ENCODE peak calls at places on chromosomes 5 and 9, in six cellular contexts. O, U, W, N, P and H are unnamed samples.
A peak's percentile ranks its signal among the peaks of the same experiment; 100 is the strongest.

GRCh38 chr9:123928471-123929176 is 1.3 kb downstream of the DENND1A start:
- DNase-seq in O (peak; percentile 41), N (peak; percentile 70), U (no peak), P (no peak), W (no peak), H (no peak)

GRCh38 chr9:101184813-101185278 is 156.3 kb downstream of the PLPPR1 start:
- DNase-seq in U (no peak), O (no peak), N (no peak), P (no peak), W (no peak), H (no peak)

GRCh38 chr9:5326893-5327548 is 12.7 kb downstream of the RLN1 start:
- DNase-seq in N (peak; percentile 43), U (peak; percentile 92), O (peak; percentile 2), P (peak; percentile 64), W (peak; percentile 87), H (peak; percentile 33)

GRCh38 chr9:126386088-126386487 is 59.5 kb downstream of the MVB12B start:
- DNase-seq in W (peak; percentile 62), N (no peak), U (peak; percentile 46), P (no peak), O (no peak), H (no peak)

GRCh38 chr5:77627869-77628674 is 10.4 kb downstream of the OTP start:
- DNase-seq in N (no peak), W (peak; percentile 62), O (no peak), U (peak; percentile 77), P (peak; percentile 80), H (no peak)

GRCh38 chr9:131105952-131106351 is 9.6 kb downstream of the AIF1L start:
- DNase-seq in O (no peak), P (no peak), N (no peak), U (no peak), W (no peak), H (no peak)

GRCh38 chr9:14768561-14769234 is 46.2 kb upstream of the CER1 start:
- DNase-seq in W (peak; percentile 75), N (peak; percentile 56), U (no peak), O (peak; percentile 51), P (no peak), H (peak; percentile 63)

GRCh38 chr9:31740705-31741104 is 643.7 kb upstream of the ACO1 start:
- DNase-seq in P (no peak), W (no peak), N (no peak), O (no peak), U (no peak), H (no peak)

GRCh38 chr9:117156771-117157535 is 257.9 kb downstream of the ASTN2 start:
- DNase-seq in P (no peak), U (no peak), W (no peak), N (no peak), O (no peak), H (no peak)

GRCh38 chr5:175465282-175465681 is 13.1 kb upstream of the SFXN1 start:
- DNase-seq in U (no peak), O (no peak), N (no peak), P (no peak), W (no peak), H (no peak)

GRCh38 chr5:96172436-96172835 is 210.8 kb upstream of the ELL2 start:
- DNase-seq in U (no peak), P (no peak), O (peak; percentile 89), N (peak; percentile 10), W (no peak), H (no peak)

GRCh38 chr9:129336601-129337286 is 158.7 kb upstream of the IER5L start:
- DNase-seq in O (peak; percentile 55), N (peak; percentile 70), U (peak; percentile 62), P (peak; percentile 67), W (peak; percentile 75), H (no peak)

GRCh38 chr5:73327908-73328455 is 120.6 kb downstream of the FOXD1 start:
- DNase-seq in P (no peak), U (no peak), N (peak; percentile 33), W (peak; percentile 40), O (peak; percentile 59), H (no peak)

GRCh38 chr5:29122306-29122705 is 2071.2 kb upstream of the CDH6 start:
- DNase-seq in O (no peak), N (no peak), P (no peak), W (no peak), U (no peak), H (no peak)

GRCh38 chr9:73643379-73644013 is 491.8 kb downstream of the ANXA1 start:
- DNase-seq in N (peak; percentile 39), U (no peak), W (peak; percentile 28), O (no peak), P (no peak), H (no peak)

GRCh38 chr9:82938426-82938825 is 124.5 kb downstream of the RASEF start:
- DNase-seq in W (no peak), P (no peak), O (no peak), N (no peak), U (no peak), H (no peak)

GRCh38 chr5:134606726-134607125 is 25.9 kb downstream of the SAR1B start:
- DNase-seq in N (no peak), P (no peak), U (no peak), O (no peak), W (no peak), H (no peak)

GRCh38 chr9:96726946-96727345 is 50.9 kb downstream of the ZNF510 start:
- DNase-seq in N (no peak), O (no peak), U (no peak), P (no peak), W (no peak), H (no peak)

GRCh38 chr5:15463231-15463630 is 36.7 kb upstream of the FBXL7 start:
- DNase-seq in W (peak; percentile 57), U (no peak), N (peak; percentile 32), P (peak; percentile 52), O (peak; percentile 33), H (peak; percentile 1)

GRCh38 chr5:151480859-151481258 is 33.5 kb downstream of the SLC36A1 start:
- DNase-seq in N (peak; percentile 59), P (no peak), U (no peak), W (peak; percentile 65), O (peak; percentile 85), H (no peak)

GRCh38 chr5:126959188-126959587 is 71.2 kb downstream of the MARCHF3 start:
- DNase-seq in N (no peak), O (no peak), U (no peak), P (no peak), W (no peak), H (no peak)

GRCh38 chr9:93595461-93595860 is 19.1 kb downstream of the PHF2 start:
- DNase-seq in O (no peak), P (no peak), W (no peak), N (no peak), U (no peak), H (no peak)

GRCh38 chr9:104743377-104743985 is 4.0 kb upstream of the NIPSNAP3A start:
- DNase-seq in W (peak; percentile 68), N (peak; percentile 75), U (no peak), P (no peak), O (peak; percentile 73), H (peak; percentile 48)

GRCh38 chr5:82597437-82597836 is 319.3 kb upstream of the RPS23 start:
- DNase-seq in U (peak; percentile 60), O (no peak), N (no peak), W (peak; percentile 81), P (no peak), H (no peak)

GRCh38 chr9:114450181-114450580 is 55.1 kb downstream of the WHRN start:
- DNase-seq in W (no peak), N (no peak), P (no peak), O (no peak), U (no peak), H (no peak)

GRCh38 chr5:180467028-180467427 is 27.2 kb upstream of the CNOT6 start:
- DNase-seq in P (no peak), O (no peak), N (no peak), W (no peak), U (no peak), H (no peak)

GRCh38 chr5:142977363-142978051 is 207.3 kb downstream of the ARHGAP26 start:
- DNase-seq in O (peak; percentile 94), N (peak; percentile 93), U (no peak), W (peak; percentile 67), P (no peak), H (no peak)

GRCh38 chr9:130265431-130266235 is at the start of gene HMCN2:
- DNase-seq in U (peak; percentile 64), O (no peak), P (peak; percentile 76), N (peak; percentile 14), W (peak; percentile 74), H (peak; percentile 37)

GRCh38 chr5:121967187-121967586 is 5.4 kb downstream of the SRFBP1 start:
- DNase-seq in P (no peak), O (peak; percentile 66), N (peak; percentile 65), W (no peak), U (no peak), H (no peak)

GRCh38 chr5:87437724-87438123 is 25.0 kb upstream of the CCNH start:
- DNase-seq in W (no peak), P (no peak), O (no peak), U (no peak), N (no peak), H (no peak)

GRCh38 chr9:88782931-88783451 is 208.3 kb upstream of the S1PR3 start:
- DNase-seq in O (peak; percentile 48), N (no peak), U (no peak), P (no peak), W (no peak), H (peak; percentile 82)

GRCh38 chr9:88784960-88785359 is 206.3 kb upstream of the S1PR3 start:
- DNase-seq in W (no peak), P (no peak), N (no peak), O (no peak), U (no peak), H (no peak)

GRCh38 chr9:88783613-88784230 is 207.5 kb upstream of the S1PR3 start:
- DNase-seq in O (no peak), U (no peak), N (no peak), W (no peak), P (peak; percentile 24), H (no peak)

GRCh38 chr9:88777498-88778312 is 213.6 kb upstream of the S1PR3 start:
- DNase-seq in O (peak; percentile 60), U (no peak), P (peak; percentile 34), W (no peak), N (peak; percentile 71), H (no peak)

GRCh38 chr9:88781500-88782391 is 209.5 kb upstream of the S1PR3 start:
- DNase-seq in O (peak; percentile 74), U (peak; percentile 56), P (no peak), W (peak; percentile 80), N (peak; percentile 80), H (no peak)
- H2BK5ac ChIP-seq in O (peak overlapping the region; percentile 39), U (no peak overlapping the region), P (no peak overlapping the region), W (no peak overlapping the region), N (no peak overlapping the region), H (no peak overlapping the region)

GRCh38 chr9:137167752-137168574 is 1.9 kb downstream of the LRRC26 start:
- DNase-seq in N (no peak), P (peak; percentile 73), O (no peak), U (peak; percentile 69), W (no peak), H (peak; percentile 60)
- H3K27me3 ChIP-seq in N (peaks cover 87% of the 10 kb centered on the region), P (peaks cover 66% of the 10 kb centered on the region), O (peaks cover 88% of the 10 kb centered on the region), U (peaks cover 39% of the 10 kb centered on the region), W (peaks cover 34% of the 10 kb centered on the region), H (peaks cover 27% of the 10 kb centered on the region)

GRCh38 chr9:137556069-137556838 is 4.6 kb downstream of the MRPL41 start:
- DNase-seq in N (no peak), U (no peak), O (no peak), W (no peak), P (no peak), H (no peak)
- H3K9ac ChIP-seq in N (no peak overlapping the region), U (no peak overlapping the region), O (no peak overlapping the region), W (no peak overlapping the region), P (no peak overlapping the region), H (no peak overlapping the region)

GRCh38 chr5:19806756-19807155 is 181.2 kb downstream of the CDH18 start:
- DNase-seq in N (no peak), O (no peak), P (no peak), U (no peak), W (no peak), H (no peak)

GRCh38 chr5:19802686-19803085 is 185.3 kb downstream of the CDH18 start:
- DNase-seq in O (no peak), W (no peak), P (no peak), U (no peak), N (no peak), H (peak; percentile 2)
- H2BK5ac ChIP-seq in O (no peak overlapping the region), W (no peak overlapping the region), P (no peak overlapping the region), U (no peak overlapping the region), N (no peak overlapping the region), H (no peak overlapping the region)